ENCODE peak calls at places on chromosomes 3 and 15, in nine cellular contexts. One of them, this sample, is unnamed.

GRCh38 chr15:26015516-26015915 is 152.4 kb upstream of the ATP10A start:
- DNase-seq in pancreas: no peak
- DNase-seq in AG10803: no peak
- DNase-seq in adrenal gland: no peak
- DNase-seq in MM.1S: no peak
- DNase-seq in osteocyte: peak; percentile 54
- DNase-seq in CD8-positive, alpha-beta T cell: no peak
- DNase-seq in HFFc6: no peak
- DNase-seq in upper lobe of right lung: no peak
- DNase-seq in this sample: no peak

GRCh38 chr3:96213393-96213792 is 601.0 kb upstream of the EPHA6 start:
- DNase-seq in pancreas: no peak
- DNase-seq in AG10803: no peak
- DNase-seq in adrenal gland: no peak
- DNase-seq in MM.1S: peak; percentile 10
- DNase-seq in osteocyte: no peak
- DNase-seq in CD8-positive, alpha-beta T cell: no peak
- DNase-seq in HFFc6: no peak
- DNase-seq in upper lobe of right lung: no peak
- DNase-seq in this sample: no peak

GRCh38 chr3:150268426-150269321 is 139.4 kb upstream of the TSC22D2 start:
- DNase-seq in pancreas: no peak
- DNase-seq in AG10803: no peak
- DNase-seq in adrenal gland: no peak
- DNase-seq in MM.1S: no peak
- DNase-seq in osteocyte: no peak
- DNase-seq in CD8-positive, alpha-beta T cell: no peak
- DNase-seq in HFFc6: no peak
- DNase-seq in upper lobe of right lung: no peak
- DNase-seq in this sample: no peak

GRCh38 chr3:113953677-113954076 is 5.9 kb downstream of the ZDHHC23 start:
- DNase-seq in pancreas: no peak
- DNase-seq in AG10803: peak; percentile 23
- DNase-seq in adrenal gland: no peak
- DNase-seq in MM.1S: no peak
- DNase-seq in osteocyte: no peak
- DNase-seq in CD8-positive, alpha-beta T cell: no peak
- DNase-seq in HFFc6: no peak
- DNase-seq in upper lobe of right lung: no peak
- DNase-seq in this sample: no peak

GRCh38 chr15:22873204-22873701 is 34.8 kb downstream of the NIPA2 start:
- DNase-seq in pancreas: no peak
- DNase-seq in AG10803: peak; percentile 63
- DNase-seq in adrenal gland: no peak
- DNase-seq in MM.1S: no peak
- DNase-seq in osteocyte: no peak
- DNase-seq in CD8-positive, alpha-beta T cell: no peak
- DNase-seq in HFFc6: peak; percentile 77
- DNase-seq in upper lobe of right lung: no peak
- DNase-seq in this sample: no peak

GRCh38 chr3:170055209-170055608 is 17.4 kb downstream of the GPR160 start:
- DNase-seq in pancreas: no peak
- DNase-seq in AG10803: peak; percentile 21
- DNase-seq in adrenal gland: no peak
- DNase-seq in MM.1S: peak; percentile 56
- DNase-seq in osteocyte: no peak
- DNase-seq in CD8-positive, alpha-beta T cell: no peak
- DNase-seq in HFFc6: peak; percentile 27
- DNase-seq in upper lobe of right lung: no peak
- DNase-seq in this sample: peak; percentile 51

GRCh38 chr3:23465569-23465968 is 262.4 kb downstream of the UBE2E2 start:
- DNase-seq in pancreas: no peak
- DNase-seq in AG10803: no peak
- DNase-seq in adrenal gland: no peak
- DNase-seq in MM.1S: no peak
- DNase-seq in osteocyte: no peak
- DNase-seq in CD8-positive, alpha-beta T cell: no peak
- DNase-seq in HFFc6: no peak
- DNase-seq in upper lobe of right lung: no peak
- DNase-seq in this sample: no peak

GRCh38 chr3:169669816-169670215 is 6.3 kb upstream of the MECOM start:
- DNase-seq in pancreas: no peak
- DNase-seq in AG10803: no peak
- DNase-seq in adrenal gland: no peak
- DNase-seq in MM.1S: no peak
- DNase-seq in osteocyte: no peak
- DNase-seq in CD8-positive, alpha-beta T cell: no peak
- DNase-seq in HFFc6: no peak
- DNase-seq in upper lobe of right lung: no peak
- DNase-seq in this sample: no peak

GRCh38 chr15:74781673-74782595 is at the start of gene CSK:
- DNase-seq in pancreas: peak; percentile 57
- DNase-seq in AG10803: peak; percentile 58
- DNase-seq in adrenal gland: peak; percentile 65
- DNase-seq in MM.1S: peak; percentile 83
- DNase-seq in osteocyte: peak; percentile 93
- DNase-seq in CD8-positive, alpha-beta T cell: peak; percentile 79
- DNase-seq in HFFc6: peak; percentile 45
- DNase-seq in upper lobe of right lung: peak; percentile 89
- DNase-seq in this sample: peak; percentile 89

GRCh38 chr3:159170436-159171003 is 368.7 kb downstream of the MFSD1 start:
- DNase-seq in pancreas: no peak
- DNase-seq in AG10803: peak; percentile 73
- DNase-seq in adrenal gland: no peak
- DNase-seq in MM.1S: no peak
- DNase-seq in osteocyte: no peak
- DNase-seq in CD8-positive, alpha-beta T cell: no peak
- DNase-seq in HFFc6: peak; percentile 70
- DNase-seq in upper lobe of right lung: no peak
- DNase-seq in this sample: no peak

GRCh38 chr3:42831321-42831713 is 22.1 kb downstream of the ACKR2 start:
- DNase-seq in pancreas: peak; percentile 67
- DNase-seq in AG10803: peak; percentile 43
- DNase-seq in adrenal gland: peak; percentile 83
- DNase-seq in MM.1S: peak; percentile 82
- DNase-seq in osteocyte: peak; percentile 81
- DNase-seq in CD8-positive, alpha-beta T cell: peak; percentile 80
- DNase-seq in HFFc6: peak; percentile 61
- DNase-seq in upper lobe of right lung: peak; percentile 76
- DNase-seq in this sample: peak; percentile 55

GRCh38 chr3:127805026-127805753 is 17.1 kb downstream of the MGLL start:
- DNase-seq in pancreas: no peak
- DNase-seq in AG10803: peak; percentile 65
- DNase-seq in adrenal gland: no peak
- DNase-seq in MM.1S: no peak
- DNase-seq in osteocyte: no peak
- DNase-seq in CD8-positive, alpha-beta T cell: no peak
- DNase-seq in HFFc6: no peak
- DNase-seq in upper lobe of right lung: no peak
- DNase-seq in this sample: no peak

DNA sequence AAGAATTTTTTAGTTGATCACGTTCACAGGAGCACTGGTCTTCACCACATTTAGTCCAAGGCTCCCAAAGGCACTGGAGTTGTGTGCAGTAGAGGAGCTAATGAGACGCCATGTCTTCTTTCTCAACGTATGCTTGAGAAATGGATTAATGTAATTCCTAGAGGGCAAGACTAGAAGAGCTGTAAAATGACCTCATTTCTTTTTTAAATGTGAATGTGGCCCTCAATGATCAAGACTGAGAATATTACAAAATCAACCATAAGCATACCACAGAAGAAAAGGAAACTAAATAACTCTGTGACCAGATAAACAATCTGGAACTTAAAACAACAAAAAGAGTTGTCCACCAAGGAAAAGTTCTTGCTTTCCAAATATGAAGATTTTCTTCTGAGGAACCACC is 112.1 kb upstream of the THBS1 start:
- DNase-seq in pancreas: no peak
- DNase-seq in AG10803: peak; percentile 44
- DNase-seq in adrenal gland: no peak
- DNase-seq in MM.1S: no peak
- DNase-seq in osteocyte: no peak
- DNase-seq in CD8-positive, alpha-beta T cell: no peak
- DNase-seq in HFFc6: no peak
- DNase-seq in upper lobe of right lung: no peak
- DNase-seq in this sample: no peak
- TF ChIP-seq CTCF in pancreas: no peak
- TF ChIP-seq CTCF in AG10803: no peak
- TF ChIP-seq CTCF in adrenal gland: no peak
- TF ChIP-seq CTCF in MM.1S: no peak
- TF ChIP-seq CTCF in osteocyte: no peak
- TF ChIP-seq CTCF in CD8-positive, alpha-beta T cell: no peak
- TF ChIP-seq CTCF in HFFc6: no peak
- TF ChIP-seq CTCF in upper lobe of right lung: no peak
- TF ChIP-seq CTCF in this sample: no peak

DNA sequence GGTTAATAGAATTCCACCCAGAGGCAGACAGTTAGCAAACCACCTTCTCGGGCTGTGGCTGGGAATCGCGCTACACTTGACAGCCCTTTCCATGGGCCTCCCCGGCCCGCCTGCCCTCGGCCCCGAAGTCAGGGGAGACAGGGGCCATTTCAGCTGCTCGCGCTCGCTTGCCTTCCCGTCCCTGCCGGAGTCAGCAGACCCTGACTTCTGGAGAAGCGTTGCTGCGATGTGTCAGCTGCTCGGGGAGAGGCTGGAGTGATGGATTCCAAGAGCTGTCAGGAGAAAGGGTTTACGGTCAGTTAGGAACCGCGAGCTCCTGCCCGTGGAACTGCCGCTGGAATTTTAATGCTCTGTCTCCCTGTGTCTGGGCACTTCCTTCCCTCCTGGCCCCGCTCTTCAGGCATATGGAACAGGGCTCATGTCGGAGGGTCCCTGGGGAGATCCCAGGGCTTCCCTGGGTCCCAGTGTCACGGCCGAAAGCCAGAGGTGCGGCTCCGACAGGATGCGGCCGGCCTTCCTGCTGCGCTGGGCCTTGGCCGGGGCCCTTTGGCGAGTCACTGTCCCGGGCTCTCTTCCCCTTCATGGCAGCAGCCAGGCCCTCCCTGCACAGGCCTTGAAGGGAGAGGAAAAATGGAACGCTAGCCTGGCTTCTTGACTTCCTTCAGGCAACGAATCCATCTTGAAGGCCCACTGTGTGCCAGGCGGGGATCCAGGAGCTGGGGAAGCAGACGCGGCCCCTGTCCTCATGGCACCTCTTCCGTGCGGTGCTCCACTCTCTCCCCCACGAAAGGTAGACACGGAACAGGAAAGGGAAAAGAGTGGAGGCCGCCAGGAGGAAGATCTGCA is 38.4 kb upstream of the VPS8 start:
- DNase-seq in pancreas: no peak
- DNase-seq in AG10803: peak; percentile 47
- DNase-seq in adrenal gland: no peak
- DNase-seq in MM.1S: no peak
- DNase-seq in osteocyte: no peak
- DNase-seq in CD8-positive, alpha-beta T cell: no peak
- DNase-seq in HFFc6: no peak
- DNase-seq in upper lobe of right lung: no peak
- DNase-seq in this sample: no peak
- TF ChIP-seq CTCF in pancreas: no peak
- TF ChIP-seq CTCF in AG10803: no peak
- TF ChIP-seq CTCF in adrenal gland: no peak
- TF ChIP-seq CTCF in MM.1S: no peak
- TF ChIP-seq CTCF in osteocyte: no peak
- TF ChIP-seq CTCF in CD8-positive, alpha-beta T cell: no peak
- TF ChIP-seq CTCF in HFFc6: no peak
- TF ChIP-seq CTCF in upper lobe of right lung: no peak
- TF ChIP-seq CTCF in this sample: no peak

DNA sequence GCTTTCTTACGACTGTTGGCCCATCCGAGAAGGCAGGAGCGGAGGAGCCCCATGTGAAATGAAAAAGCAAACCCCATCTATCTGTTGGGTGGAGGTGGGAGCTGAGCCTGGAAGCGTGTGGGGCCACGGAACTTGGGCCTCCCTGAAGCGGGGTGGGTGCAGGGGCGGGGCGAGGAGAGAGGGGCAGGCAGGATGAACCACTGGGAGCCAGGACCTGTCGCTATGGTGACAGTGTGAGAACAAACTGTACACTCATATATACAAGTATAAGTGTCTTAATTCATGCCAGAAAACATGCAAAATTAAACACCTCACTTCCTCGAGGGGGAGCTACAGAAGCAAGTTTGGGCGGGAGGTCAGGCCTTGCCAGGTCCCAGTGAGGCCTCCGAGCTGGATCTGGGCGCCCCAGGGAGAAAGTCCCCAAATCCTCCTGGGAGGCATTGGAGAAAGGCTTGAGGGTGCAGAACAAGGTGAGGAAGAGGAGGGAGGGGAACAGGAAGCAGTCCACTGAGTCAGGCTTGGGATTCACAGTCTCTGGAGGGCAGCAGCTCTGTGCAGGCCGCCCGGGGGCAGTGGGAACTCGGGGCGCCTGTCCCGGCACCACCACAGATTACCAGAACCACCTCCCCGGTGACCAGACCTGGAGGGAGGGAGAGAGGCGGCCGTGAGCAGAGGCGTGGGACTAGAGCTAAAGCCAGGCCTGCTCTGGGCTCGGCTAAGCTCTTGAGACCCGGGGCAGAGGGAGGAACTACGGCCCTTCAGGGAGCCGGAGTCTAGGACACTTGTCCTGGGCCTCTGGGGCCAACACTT is 34.8 kb downstream of the RBPMS2 start:
- DNase-seq in pancreas: no peak
- DNase-seq in AG10803: peak; percentile 54
- DNase-seq in adrenal gland: no peak
- DNase-seq in MM.1S: peak; percentile 22
- DNase-seq in osteocyte: no peak
- DNase-seq in CD8-positive, alpha-beta T cell: no peak
- DNase-seq in HFFc6: peak; percentile 73
- DNase-seq in upper lobe of right lung: peak; percentile 78
- DNase-seq in this sample: peak; percentile 74
- TF ChIP-seq CTCF in pancreas: no peak
- TF ChIP-seq CTCF in AG10803: peak; percentile 33
- TF ChIP-seq CTCF in adrenal gland: no peak
- TF ChIP-seq CTCF in MM.1S: peak; percentile 21
- TF ChIP-seq CTCF in osteocyte: peak; percentile 17
- TF ChIP-seq CTCF in CD8-positive, alpha-beta T cell: no peak
- TF ChIP-seq CTCF in HFFc6: peak; percentile 68
- TF ChIP-seq CTCF in upper lobe of right lung: peak; percentile 36
- TF ChIP-seq CTCF in this sample: peak; percentile 14

DNA sequence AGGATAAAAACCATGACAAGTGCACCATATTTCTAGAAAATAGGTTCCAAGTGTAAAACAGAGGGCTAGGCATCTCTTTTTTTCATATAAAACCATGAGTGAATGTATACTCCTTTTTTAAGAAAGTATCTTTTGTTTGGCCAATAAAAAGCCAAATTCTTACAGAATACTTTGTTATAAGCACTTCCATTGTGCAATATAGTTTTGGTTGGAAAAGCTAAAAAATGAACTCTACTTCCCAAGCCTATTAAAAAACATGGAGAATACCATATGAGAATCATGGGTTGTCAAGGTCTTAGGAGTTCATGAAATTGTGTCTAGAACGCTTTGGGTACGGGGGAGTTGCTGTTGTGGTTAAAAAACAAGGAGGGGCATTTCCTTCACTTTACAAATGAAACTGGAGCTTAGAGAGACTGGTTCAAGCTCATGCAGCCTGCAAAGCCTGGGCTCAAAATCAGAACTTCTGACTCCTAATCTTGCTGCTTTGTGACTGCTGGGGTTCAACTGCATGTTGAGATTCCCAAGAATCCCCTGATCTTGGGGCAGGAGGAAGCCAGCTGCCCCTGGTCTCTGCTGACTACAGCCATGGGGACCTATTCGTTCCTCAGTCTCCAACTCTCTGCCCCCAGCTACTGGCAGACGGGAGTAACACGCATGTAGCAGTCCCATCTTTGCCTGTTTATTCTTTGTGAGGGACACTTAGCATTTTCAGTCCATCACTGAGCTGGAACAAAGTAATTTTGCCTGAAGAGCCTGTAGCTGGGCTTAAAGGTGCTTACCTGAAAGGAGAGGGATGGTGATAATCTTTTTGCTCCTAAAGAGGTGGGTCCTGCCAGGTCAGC is 229.1 kb downstream of the CHST2 start:
- DNase-seq in pancreas: no peak
- DNase-seq in AG10803: no peak
- DNase-seq in adrenal gland: no peak
- DNase-seq in MM.1S: peak; percentile 30
- DNase-seq in osteocyte: no peak
- DNase-seq in CD8-positive, alpha-beta T cell: no peak
- DNase-seq in HFFc6: no peak
- DNase-seq in upper lobe of right lung: no peak
- DNase-seq in this sample: no peak
- TF ChIP-seq CTCF in pancreas: no peak
- TF ChIP-seq CTCF in AG10803: peak; percentile 22
- TF ChIP-seq CTCF in adrenal gland: no peak
- TF ChIP-seq CTCF in MM.1S: no peak
- TF ChIP-seq CTCF in osteocyte: peak; percentile 22
- TF ChIP-seq CTCF in CD8-positive, alpha-beta T cell: no peak
- TF ChIP-seq CTCF in HFFc6: no peak
- TF ChIP-seq CTCF in upper lobe of right lung: no peak
- TF ChIP-seq CTCF in this sample: no peak